ENCODE peak calls at places on chromosome 4, in five cellular contexts. K, D, O, X and P are unnamed samples.
A peak's percentile ranks its signal among the peaks of the same experiment; 100 is the strongest.

GRCh38 chr4:156547439-156547838 is 424.2 kb downstream of the PDGFC start:
- DNase-seq in O (peak; percentile 83), X (no peak), D (no peak), K (no peak), P (no peak)

GRCh38 chr4:54643958-54644357 is 13.8 kb upstream of the KIT start:
- DNase-seq in X (no peak), K (no peak), O (no peak), D (no peak), P (no peak)

GRCh38 chr4:102285831-102286230 is 59.5 kb downstream of the SLC39A8 start:
- DNase-seq in X (no peak), D (no peak), O (no peak), K (no peak), P (no peak)

GRCh38 chr4:109040441-109040840 is 262.0 kb downstream of the COL25A1 start:
- DNase-seq in O (peak; percentile 68), D (no peak), X (no peak), K (no peak), P (no peak)

GRCh38 chr4:120709986-120710385 is 212.5 kb downstream of the PRDM5 start:
- DNase-seq in K (no peak), X (no peak), D (no peak), O (no peak), P (no peak)

GRCh38 chr4:142440093-142440492 is 406.0 kb downstream of the INPP4B start:
- DNase-seq in O (peak; percentile 41), D (no peak), X (no peak), K (no peak), P (no peak)

GRCh38 chr4:40525811-40526598 is 103.7 kb downstream of the RBM47 start:
- DNase-seq in K (no peak), O (peak; percentile 67), X (no peak), D (no peak), P (no peak)

GRCh38 chr4:3365871-3366842 is 73.3 kb downstream of the RGS12 start:
- DNase-seq in O (no peak), D (no peak), K (no peak), X (no peak), P (no peak)

GRCh38 chr4:122842984-122843531 is 16.4 kb downstream of the FGF2 start:
- DNase-seq in O (no peak), K (no peak), X (no peak), D (no peak), P (no peak)

GRCh38 chr4:38078590-38079381 is 118.6 kb downstream of the PTTG2 start:
- DNase-seq in O (peak; percentile 35), D (no peak), X (no peak), K (no peak), P (no peak)

GRCh38 chr4:36244257-36245084 is at the start of gene ARAP2:
- DNase-seq in D (peak; percentile 22), X (peak; percentile 78), K (no peak), O (peak; percentile 33), P (peak; percentile 76)

GRCh38 chr4:94208268-94208667 is 603 bp downstream of the SMARCAD1 start:
- DNase-seq in D (no peak), K (no peak), X (no peak), O (no peak), P (no peak)

GRCh38 chr4:5399790-5400421 is 308.5 kb downstream of the EVC2 start:
- DNase-seq in D (peak; percentile 22), X (no peak), O (peak; percentile 15), K (no peak), P (no peak)

GRCh38 chr4:113673450-113673849 is 88.1 kb downstream of the CAMK2D start:
- DNase-seq in K (no peak), O (peak; percentile 45), D (no peak), X (peak; percentile 37), P (peak; percentile 19)

GRCh38 chr4:173415092-173415491 is 16.2 kb upstream of the SCRG1 start:
- DNase-seq in D (no peak), O (no peak), K (no peak), X (no peak), P (no peak)

GRCh38 chr4:89997171-89997704 is 102.6 kb downstream of the MMRN1 start:
- DNase-seq in O (no peak), X (no peak), D (no peak), K (no peak), P (no peak)

GRCh38 chr4:185346975-185347601 is 48.6 kb downstream of the LRP2BP start:
- DNase-seq in X (no peak), K (no peak), O (peak; percentile 84), D (no peak), P (no peak)

GRCh38 chr4:78673258-78673817 is 102.8 kb upstream of the BMP2K start:
- DNase-seq in O (no peak), X (no peak), D (no peak), K (no peak), P (no peak)

GRCh38 chr4:169263791-169264392 is 6.9 kb downstream of the SH3RF1 start:
- DNase-seq in K (no peak), O (no peak), D (no peak), X (no peak), P (no peak)

GRCh38 chr4:56506110-56506705 is 617 bp downstream of the ARL9 start:
- DNase-seq in D (no peak), X (no peak), O (no peak), K (no peak), P (no peak)

GRCh38 chr4:138099385-138099784 is 142.8 kb downstream of the SLC7A11 start:
- DNase-seq in O (no peak), K (no peak), X (no peak), D (no peak), P (no peak)

GRCh38 chr4:112167790-112168189 is 22.5 kb downstream of the FAM241A start:
- DNase-seq in O (no peak), K (no peak), D (no peak), X (peak; percentile 7), P (no peak)

GRCh38 chr4:2280531-2281300 is 18.8 kb upstream of the MXD4 start:
- DNase-seq in D (peak; percentile 3), X (no peak), O (no peak), K (no peak), P (no peak)

GRCh38 chr4:7282786-7283185 is 90.4 kb downstream of the SORCS2 start:
- DNase-seq in D (no peak), K (no peak), O (no peak), X (no peak), P (no peak)

GRCh38 chr4:120156115-120156718 is 89.6 kb upstream of the MAD2L1 start:
- DNase-seq in X (no peak), D (peak; percentile 29), K (peak; percentile 1), O (peak; percentile 51), P (no peak)